ENCODE peak calls at places on chromosomes 16 and 17, in eight cellular contexts. L is esophagus muscularis mucosa, R is A549, Y is transverse colon, O is ovary, B is K562, J is HepG2, S is tibial nerve. G is an unnamed sample.

GRCh38 chr16:82621796-82622195 is 5.0 kb upstream of the CDH13 start:
- DNase-seq in J (no peak), R (no peak), B (no peak), L (no peak), O (no peak), Y (no peak), S (no peak), G (no peak)

GRCh38 chr17:31413871-31414589 is 22.6 kb downstream of the RAB11FIP4 start:
- DNase-seq in B (no peak), L (no peak), Y (no peak), O (no peak), R (no peak), S (no peak), J (no peak), G (no peak)

GRCh38 chr17:19306160-19307111 is 56.1 kb downstream of the B9D1 start:
- DNase-seq in O (no peak), R (no peak), Y (peak), J (peak), L (no peak), B (no peak), S (no peak), G (peak)

GRCh38 chr16:56310685-56311084 is 114.7 kb downstream of the AMFR start:
- DNase-seq in R (no peak), S (no peak), O (no peak), B (no peak), J (no peak), Y (no peak), L (no peak), G (no peak)

GRCh38 chr16:66401610-66402009 is 25.5 kb upstream of the BEAN1 start:
- DNase-seq in R (no peak), J (no peak), O (no peak), Y (no peak), B (no peak), L (no peak), S (no peak), G (no peak)

GRCh38 chr16:57485916-57486857 is at the start of gene DOK4:
- DNase-seq in Y (peak), J (no peak), B (peak), L (no peak), R (peak), S (peak), O (peak), G (peak)

GRCh38 chr17:46788300-46788699 is 30.2 kb downstream of the WNT3 start:
- DNase-seq in S (no peak), O (no peak), R (no peak), J (no peak), B (no peak), L (no peak), Y (no peak), G (no peak)

GRCh38 chr17:31323551-31323950 is 2.1 kb upstream of the EVI2A start:
- DNase-seq in R (no peak), L (no peak), J (no peak), B (no peak), S (no peak), Y (no peak), O (no peak), G (no peak)

GRCh38 chr16:65938083-65938482 is 428.4 kb upstream of the CDH5 start:
- DNase-seq in S (no peak), L (no peak), O (no peak), Y (no peak), B (no peak), J (no peak), R (no peak), G (no peak)

GRCh38 chr17:47663997-47664941 is 14.6 kb downstream of the KPNB1 start:
- DNase-seq in J (peak), R (peak), B (peak), L (no peak), S (no peak), Y (peak), O (peak), G (peak)

GRCh38 chr17:75965468-75965867 is 13.5 kb downstream of the ACOX1 start:
- DNase-seq in Y (no peak), L (no peak), O (no peak), B (no peak), J (no peak), R (no peak), S (no peak), G (no peak)

GRCh38 chr17:59299400-59300092 is 31.9 kb upstream of the YPEL2 start:
- DNase-seq in O (no peak), J (no peak), S (no peak), L (no peak), Y (no peak), R (no peak), B (no peak), G (no peak)

GRCh38 chr16:82236875-82237274 is 66.9 kb upstream of the MPHOSPH6 start:
- DNase-seq in B (no peak), J (no peak), L (peak), S (no peak), R (no peak), Y (no peak), O (no peak), G (no peak)

GRCh38 chr16:85928411-85928820 is 29.5 kb downstream of the IRF8 start:
- DNase-seq in O (peak), R (no peak), Y (peak), L (no peak), B (no peak), J (no peak), S (peak), G (no peak)

GRCh38 chr17:17928422-17929386 is 43.5 kb downstream of the TOM1L2 start:
- DNase-seq in L (no peak), J (no peak), B (no peak), Y (no peak), R (no peak), O (no peak), S (no peak), G (no peak)

GRCh38 chr16:11254913-11255736 is 879 bp downstream of the SOCS1 start:
- DNase-seq in J (no peak), O (peak), S (no peak), Y (peak), R (peak), L (no peak), B (peak), G (peak)

GRCh38 chr17:63700528-63701441 is 860 bp upstream of the LIMD2 start:
- DNase-seq in J (no peak), B (no peak), O (peak), L (no peak), S (no peak), R (no peak), Y (peak), G (peak)

GRCh38 chr16:2819179-2819938 is 2.3 kb downstream of the PRSS21 start:
- DNase-seq in L (no peak), J (no peak), S (no peak), O (no peak), B (no peak), R (no peak), Y (peak), G (no peak)

GRCh38 chr16:64416232-64417010 is 705.4 kb downstream of the CDH11 start:
- DNase-seq in O (no peak), Y (no peak), S (no peak), R (no peak), B (no peak), J (no peak), L (no peak), G (no peak)

GRCh38 chr16:17161034-17161433 is 309.7 kb downstream of the XYLT1 start:
- DNase-seq in Y (no peak), O (no peak), L (no peak), B (no peak), J (no peak), S (no peak), R (no peak), G (no peak)

GRCh38 chr17:2549392-2550211 is 37.9 kb upstream of the METTL16 start:
- DNase-seq in O (no peak), B (no peak), R (no peak), S (no peak), Y (no peak), J (no peak), L (no peak), G (no peak)

GRCh38 chr17:72120878-72121163 is at the start of gene SOX9:
- DNase-seq in L (no peak), B (no peak), O (no peak), R (peak), J (peak), S (peak), Y (peak), G (peak)

GRCh38 chr16:27706156-27706705 is 156.3 kb downstream of the KATNIP start:
- DNase-seq in B (no peak), R (no peak), O (no peak), L (no peak), S (no peak), J (no peak), Y (no peak), G (no peak)

GRCh38 chr17:16255481-16255901 is 38.5 kb downstream of the PIGL start:
- DNase-seq in R (no peak), O (peak), B (no peak), L (no peak), J (peak), S (no peak), Y (peak), G (peak)

GRCh38 chr16:85209526-85210121 is 97.4 kb upstream of the CIBAR2 start:
- DNase-seq in O (no peak), L (no peak), R (no peak), S (no peak), J (peak), B (no peak), Y (no peak), G (no peak)

GRCh38 chr17:49575524-49576120 is at the start of gene NXPH3:
- DNase-seq in O (peak), Y (peak), R (peak), S (no peak), L (no peak), J (peak), B (peak), G (peak)

GRCh38 chr17:4735825-4736651 is 3.6 kb upstream of the ZMYND15 start:
- DNase-seq in R (no peak), O (no peak), J (no peak), Y (no peak), B (peak), L (no peak), S (no peak), G (no peak)

GRCh38 chr17:44627513-44627912 is 28.8 kb upstream of the MEIOC start:
- DNase-seq in S (no peak), B (no peak), Y (no peak), O (no peak), J (no peak), L (no peak), R (no peak), G (no peak)

GRCh38 chr17:2075336-2076056 is 20.6 kb downstream of the HIC1 start:
- DNase-seq in L (no peak), O (peak), S (no peak), B (no peak), Y (no peak), J (no peak), R (no peak), G (no peak)

GRCh38 chr17:6638046-6638908 is 2.2 kb downstream of the KIAA0753 start:
- DNase-seq in J (no peak), L (no peak), O (no peak), Y (no peak), S (no peak), R (no peak), B (no peak), G (no peak)

GRCh38 chr16:83781-84615 is 6.0 kb downstream of the MPG start:
- DNase-seq in Y (no peak), B (no peak), O (no peak), S (no peak), J (no peak), R (no peak), L (no peak), G (no peak)

GRCh38 chr17:44708401-44709263 is at the start of gene DBF4B:
- DNase-seq in O (peak), J (peak), S (peak), R (peak), B (peak), L (peak), Y (peak), G (peak)

GRCh38 chr17:75065562-75066151 is 18.6 kb downstream of the KCTD2 start:
- DNase-seq in S (no peak), J (no peak), R (no peak), Y (no peak), L (no peak), B (no peak), O (no peak), G (no peak)

DNA sequence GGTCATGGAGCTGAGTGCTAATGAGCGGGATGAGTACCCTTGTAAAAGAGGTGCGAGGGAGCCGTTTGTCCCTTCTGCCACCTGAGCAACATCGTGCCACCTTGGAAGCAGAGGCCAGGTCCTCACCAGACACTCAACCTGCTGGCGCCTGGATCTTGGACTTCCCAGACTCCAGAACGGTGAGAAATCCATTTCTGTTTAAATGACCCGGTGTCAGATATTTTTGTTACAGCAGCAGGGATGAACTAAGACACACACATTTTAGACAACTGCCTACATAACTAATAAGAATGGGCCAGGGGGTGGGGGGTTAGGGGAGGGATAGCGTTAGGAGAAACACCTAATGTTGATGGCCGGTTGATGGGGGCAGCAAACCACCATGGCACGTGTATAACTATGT is 60.4 kb upstream of the DNAH17 start:
- DNase-seq in B (no peak), L (no peak), S (no peak), O (no peak), R (no peak), Y (no peak), J (no peak), G (no peak)
- H3K4me3 ChIP-seq in B (no peak), L (no peak), S (no peak), O (no peak), R (no peak), Y (no peak), J (no peak), G (no peak)

GRCh38 chr16:89282523-89282922 is 65.0 kb downstream of the ZNF778 start:
- DNase-seq in O (no peak), B (no peak), S (no peak), J (no peak), Y (no peak), L (no peak), R (no peak), G (no peak)
- TF ChIP-seq EP300 in O (no peak), B (no peak), S (no peak), J (no peak), Y (no peak), L (no peak), R (no peak), G (no peak)

DNA sequence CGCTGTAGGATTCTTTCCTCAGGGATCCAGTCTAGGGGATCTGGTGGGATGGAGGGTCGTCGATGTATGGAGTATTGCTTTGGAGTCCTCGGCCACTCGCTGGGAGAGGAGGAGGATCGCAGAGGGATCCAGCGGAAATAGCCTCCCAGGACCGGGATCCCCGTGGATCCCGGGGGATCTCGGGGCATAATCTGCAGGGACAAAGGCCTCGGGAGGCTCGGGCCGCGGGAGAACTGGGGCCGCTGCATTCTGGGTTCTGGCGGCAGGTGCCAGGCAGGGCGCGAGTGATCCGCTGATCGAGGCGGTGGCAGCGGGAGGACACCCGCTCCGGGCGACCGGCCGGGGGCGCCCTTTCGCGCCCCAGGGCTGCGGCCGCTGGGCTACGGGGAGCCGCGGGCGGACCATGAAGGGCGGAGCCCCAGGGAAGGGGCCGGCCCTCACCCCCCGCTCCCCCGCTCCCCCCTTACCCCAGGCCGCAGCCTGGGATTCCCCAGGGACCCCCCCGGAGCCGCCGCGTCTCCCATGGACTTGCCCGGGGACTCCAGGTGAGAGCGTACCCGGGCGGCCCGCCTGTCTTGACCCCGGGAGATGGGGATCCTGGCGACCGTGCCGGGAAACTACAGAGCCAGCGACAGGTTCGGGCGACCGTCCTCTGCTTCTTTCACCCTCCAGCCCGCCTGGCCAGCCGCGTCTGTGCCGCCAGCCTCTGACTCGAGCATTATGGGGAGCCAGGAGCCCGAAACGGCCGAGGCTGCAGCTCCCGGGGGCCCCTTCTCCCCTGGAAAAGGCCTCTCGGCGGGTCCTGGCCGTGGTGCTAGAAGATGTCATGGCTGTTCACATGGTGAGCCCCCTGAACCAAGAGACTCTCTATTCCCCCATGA is 604 bp downstream of the PRR14 start:
- DNase-seq in Y (peak), J (peak), S (peak), R (peak), L (peak), B (peak), O (peak), G (peak)
- TF ChIP-seq POLR2A in Y (peak), J (no peak), S (no peak), R (peak), L (no peak), B (peak), O (peak), G (no peak)

DNA sequence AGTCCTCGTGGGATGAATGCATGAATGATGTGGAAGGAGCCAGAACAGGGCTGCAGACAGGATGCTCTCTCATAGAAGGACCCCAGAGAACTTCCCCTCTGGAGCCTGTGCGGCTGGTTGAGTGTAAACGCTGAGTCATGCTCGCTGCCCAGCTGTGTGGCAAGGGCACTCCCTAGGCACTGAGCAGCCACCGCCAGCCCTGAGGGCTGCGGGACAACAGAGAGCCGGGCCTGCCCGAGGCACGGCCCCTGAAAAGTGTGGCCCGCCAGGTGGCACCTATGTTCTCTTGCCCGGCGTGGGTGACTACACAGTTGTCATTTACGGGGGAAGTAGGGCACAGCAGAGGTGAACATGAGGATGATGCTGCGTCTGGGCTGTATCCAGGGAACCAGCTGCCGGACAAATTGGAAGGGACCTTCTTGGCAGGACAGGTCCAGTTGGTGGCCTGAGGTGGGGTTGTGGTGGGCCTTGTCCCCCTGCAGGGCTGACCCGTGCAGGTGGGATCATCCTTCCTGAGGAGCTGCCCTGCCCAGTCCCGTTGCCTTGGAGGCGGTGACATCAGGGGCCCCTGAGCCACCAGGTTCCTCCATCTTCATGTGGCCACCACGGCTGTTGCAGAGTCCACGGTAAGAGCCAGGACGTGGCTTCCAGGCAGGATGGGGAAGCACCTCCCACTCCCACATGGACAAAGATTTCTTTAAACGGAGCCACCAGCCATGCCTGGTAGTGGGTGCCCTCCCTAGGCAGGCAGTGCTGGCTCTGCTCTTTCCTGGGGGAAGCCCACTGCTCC is 94.8 kb upstream of the CBX4 start:
- DNase-seq in O (no peak), S (no peak), B (no peak), J (no peak), Y (peak), L (no peak), R (peak), G (peak)
- H3K4me3 ChIP-seq in O (no peak), S (no peak), B (no peak), J (no peak), Y (no peak), L (no peak), R (no peak), G (no peak)

GRCh38 chr17:81977211-81978091 is at the start of gene ASPSCR1:
- DNase-seq in Y (peak), B (peak), S (peak), J (peak), L (peak), R (peak), O (peak), G (peak)

GRCh38 chr17:81976332-81977210 is 858 bp upstream of the ASPSCR1 start:
- DNase-seq in Y (peak), O (no peak), L (no peak), S (no peak), J (no peak), R (no peak), B (peak), G (peak)

GRCh38 chr17:81980122-81980521 is 2.7 kb downstream of the ASPSCR1 start:
- DNase-seq in B (no peak), R (no peak), J (no peak), L (no peak), S (no peak), Y (no peak), O (no peak), G (no peak)

GRCh38 chr17:81980752-81981239 is 3.4 kb downstream of the ASPSCR1 start:
- DNase-seq in L (no peak), J (no peak), S (no peak), R (no peak), B (peak), O (no peak), Y (no peak), G (no peak)

DNA sequence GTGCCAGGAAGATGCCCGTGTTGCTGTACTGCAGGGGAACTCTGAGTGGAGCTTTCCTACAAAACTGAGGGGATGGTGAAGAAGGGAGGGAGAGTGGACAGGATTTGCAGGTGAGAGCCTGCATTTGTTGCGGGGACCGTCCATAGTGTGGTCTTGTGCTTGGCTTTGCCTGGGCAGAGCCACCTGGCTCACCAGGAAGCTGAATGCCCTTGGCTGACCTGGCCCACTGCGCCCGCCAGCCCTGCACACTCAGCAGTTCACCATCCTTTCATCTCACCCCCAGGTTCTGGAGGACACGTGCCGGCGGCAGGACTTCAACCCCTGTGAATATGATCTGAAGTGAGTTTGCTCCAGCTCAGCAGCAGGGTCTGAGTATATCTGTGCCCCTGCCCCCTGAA is 1.5 kb downstream of the ASPSCR1 start:
- DNase-seq in R (no peak), J (no peak), S (no peak), L (no peak), Y (no peak), O (no peak), B (no peak), G (peak)
- TF ChIP-seq EP300 in R (no peak), J (no peak), S (no peak), L (no peak), Y (no peak), O (no peak), B (no peak), G (no peak)

GRCh38 chr16:1158456-1159324 is 5.8 kb downstream of the CACNA1H start:
- DNase-seq in B (no peak), J (peak), R (no peak), L (no peak), S (no peak), Y (peak), O (peak), G (no peak)
- TF ChIP-seq POLR2A in B (no peak), J (no peak), R (no peak), L (no peak), S (no peak), Y (no peak), O (no peak), G (no peak)

GRCh38 chr17:81386141-81386645 is 9.1 kb upstream of the BAHCC1 start:
- DNase-seq in O (no peak), L (no peak), J (no peak), Y (peak), R (no peak), B (no peak), S (no peak), G (no peak)
- H3K4me3 ChIP-seq in O (peak), L (peak), J (peak), Y (peak), R (peak), B (peak), S (peak), G (peak)